ENCODE peak calls at places on chromosomes 1 and 21, in six cellular contexts. I, H, J, M, E and Y are unnamed samples.

GRCh38 chr1:4973341-4973740 is 318.9 kb downstream of the AJAP1 start:
- DNase-seq in I (peak), H (no peak), J (no peak), M (no peak), E (no peak), Y (no peak)

GRCh38 chr1:31704261-31705079 is 653 bp upstream of the COL16A1 start:
- DNase-seq in I (no peak), H (no peak), J (no peak), M (no peak), E (no peak), Y (no peak)

GRCh38 chr1:155017021-155017945 is 14.7 kb downstream of the ZBTB7B start:
- DNase-seq in I (peak), H (peak), J (peak), M (peak), E (peak), Y (peak)

GRCh38 chr1:21586222-21586621 is 77.0 kb downstream of the ALPL start:
- DNase-seq in I (no peak), H (no peak), J (no peak), M (no peak), E (no peak), Y (no peak)

GRCh38 chr1:119903443-119903835 is 7.1 kb upstream of the ADAM30 start:
- DNase-seq in I (no peak), H (no peak), J (no peak), M (no peak), E (no peak), Y (no peak)

GRCh38 chr1:193614817-193615216 is 428.4 kb upstream of the B3GALT2 start:
- DNase-seq in I (no peak), H (no peak), J (no peak), M (no peak), E (no peak), Y (no peak)

GRCh38 chr1:36393686-36394085 is 4.0 kb downstream of the LSM10 start:
- DNase-seq in I (no peak), H (no peak), J (no peak), M (no peak), E (no peak), Y (no peak)

GRCh38 chr1:34369701-34370455 is 193.2 kb downstream of the C1orf94 start:
- DNase-seq in I (no peak), H (no peak), J (no peak), M (no peak), E (no peak), Y (no peak)

GRCh38 chr1:35592991-35593769 is 20.1 kb downstream of the TFAP2E start:
- DNase-seq in I (no peak), H (no peak), J (peak), M (no peak), E (no peak), Y (no peak)

GRCh38 chr1:63946866-63947491 is 173.2 kb downstream of the ROR1 start:
- DNase-seq in I (peak), H (no peak), J (no peak), M (no peak), E (no peak), Y (no peak)

GRCh38 chr1:179448429-179449149 is 82.8 kb downstream of the AXDND1 start:
- DNase-seq in I (no peak), H (no peak), J (no peak), M (no peak), E (no peak), Y (no peak)

GRCh38 chr1:81876901-81877750 is 76.4 kb downstream of the ADGRL2 start:
- DNase-seq in I (no peak), H (no peak), J (no peak), M (no peak), E (no peak), Y (no peak)

GRCh38 chr1:182595641-182596240 is 6.7 kb upstream of the RNASEL start:
- DNase-seq in I (peak), H (peak), J (peak), M (peak), E (no peak), Y (peak)

GRCh38 chr1:16451868-16452528 is 11.5 kb downstream of the NECAP2 start:
- DNase-seq in I (no peak), H (no peak), J (no peak), M (peak), E (no peak), Y (no peak)

GRCh38 chr1:229380514-229381160 is 37.8 kb upstream of the CCSAP start:
- DNase-seq in I (no peak), H (no peak), J (no peak), M (no peak), E (no peak), Y (no peak)

GRCh38 chr1:203686091-203686632 is 59.5 kb downstream of the ATP2B4 start:
- DNase-seq in I (no peak), H (no peak), J (no peak), M (no peak), E (no peak), Y (no peak)

GRCh38 chr1:64038119-64038518 is 165.3 kb upstream of the UBE2U start:
- DNase-seq in I (no peak), H (no peak), J (no peak), M (no peak), E (no peak), Y (no peak)

GRCh38 chr1:112818990-112819689 is 104.0 kb upstream of the PPM1J start:
- DNase-seq in I (no peak), H (no peak), J (no peak), M (no peak), E (no peak), Y (no peak)

GRCh38 chr21:43209575-43210453 is 41.0 kb downstream of the CRYAA start:
- DNase-seq in I (peak), H (no peak), J (no peak), M (no peak), E (no peak), Y (no peak)

GRCh38 chr1:212754193-212754592 is 37.4 kb downstream of the NSL1 start:
- DNase-seq in I (no peak), H (no peak), J (no peak), M (no peak), E (no peak), Y (peak)

GRCh38 chr1:3550511-3551289 is 60.6 kb downstream of the MEGF6 start:
- DNase-seq in I (no peak), H (no peak), J (no peak), M (no peak), E (no peak), Y (no peak)

GRCh38 chr21:36217711-36218110 is 61.1 kb downstream of the DOP1B start:
- DNase-seq in I (no peak), H (no peak), J (no peak), M (no peak), E (no peak), Y (no peak)

GRCh38 chr1:40409467-40409866 is 35.9 kb downstream of the SMAP2 start:
- DNase-seq in I (no peak), H (no peak), J (no peak), M (no peak), E (no peak), Y (no peak)

GRCh38 chr1:115184951-115185331 is 95.6 kb upstream of the TSPAN2 start:
- DNase-seq in I (no peak), H (no peak), J (no peak), M (no peak), E (no peak), Y (no peak)

GRCh38 chr1:238951809-238952208 is 434.6 kb upstream of the CHRM3 start:
- DNase-seq in I (no peak), H (no peak), J (peak), M (no peak), E (no peak), Y (no peak)

GRCh38 chr1:41347276-41347675 is 14.0 kb upstream of the FOXO6 start:
- DNase-seq in I (no peak), H (no peak), J (no peak), M (no peak), E (no peak), Y (no peak)

GRCh38 chr1:6498576-6499111 is 7.2 kb upstream of the PLEKHG5 start:
- DNase-seq in I (no peak), H (no peak), J (no peak), M (no peak), E (no peak), Y (no peak)

GRCh38 chr1:110600716-110601115 is 5.4 kb downstream of the KCNA2 start:
- DNase-seq in I (no peak), H (no peak), J (no peak), M (no peak), E (no peak), Y (no peak)

GRCh38 chr1:34982820-34983376 is 2.2 kb downstream of the TMEM35B start:
- DNase-seq in I (no peak), H (no peak), J (no peak), M (no peak), E (no peak), Y (peak)

GRCh38 chr1:64608015-64608650 is 136.7 kb upstream of the RAVER2 start:
- DNase-seq in I (no peak), H (no peak), J (no peak), M (no peak), E (no peak), Y (no peak)

GRCh38 chr1:54275349-54275748 is 75.4 kb downstream of the MRPL37 start:
- DNase-seq in I (peak), H (no peak), J (no peak), M (no peak), E (no peak), Y (no peak)

GRCh38 chr1:158140871-158141270 is 39.8 kb upstream of the CD1D start:
- DNase-seq in I (no peak), H (no peak), J (no peak), M (no peak), E (no peak), Y (no peak)

GRCh38 chr1:99469641-99470040 is 176.3 kb upstream of the PALMD start:
- DNase-seq in I (no peak), H (no peak), J (no peak), M (no peak), E (no peak), Y (no peak)